ENCODE peak calls at places on chromosomes 11 and 22, in nine cellular contexts. One of them, this sample, is unnamed.
A peak's percentile ranks its signal among the peaks of the same experiment; 100 is the strongest.

GRCh38 chr11:25163421-25163820 is 666.6 kb downstream of the LUZP2 start:
- DNase-seq in GM12878: no peak
- DNase-seq in transverse colon: no peak
- DNase-seq in sigmoid colon: no peak
- DNase-seq in K562: no peak
- DNase-seq in ovary: no peak
- DNase-seq in spleen: no peak
- DNase-seq in IMR-90: peak; percentile 11
- DNase-seq in A549: no peak
- DNase-seq in this sample: no peak

GRCh38 chr11:43944761-43945311 is 2.4 kb downstream of the C11orf96 start:
- DNase-seq in K562: peak; percentile 87
- DNase-seq in ovary: peak; percentile 78
- DNase-seq in spleen: peak; percentile 91
- DNase-seq in transverse colon: peak; percentile 75
- DNase-seq in sigmoid colon: peak; percentile 86
- DNase-seq in GM12878: no peak
- DNase-seq in A549: peak; percentile 79
- DNase-seq in IMR-90: peak; percentile 27
- DNase-seq in this sample: peak; percentile 71

GRCh38 chr22:41482319-41482935 is 13.5 kb downstream of the ACO2 start:
- DNase-seq in ovary: no peak
- DNase-seq in K562: peak; percentile 26
- DNase-seq in A549: no peak
- DNase-seq in IMR-90: peak; percentile 71
- DNase-seq in sigmoid colon: no peak
- DNase-seq in spleen: no peak
- DNase-seq in GM12878: no peak
- DNase-seq in transverse colon: no peak
- DNase-seq in this sample: no peak

GRCh38 chr11:61795459-61795858 is 2.7 kb downstream of the FEN1 start:
- DNase-seq in transverse colon: no peak
- DNase-seq in K562: no peak
- DNase-seq in IMR-90: no peak
- DNase-seq in spleen: peak; percentile 58
- DNase-seq in GM12878: no peak
- DNase-seq in sigmoid colon: no peak
- DNase-seq in A549: no peak
- DNase-seq in ovary: no peak
- DNase-seq in this sample: no peak

GRCh38 chr11:15920856-15921629 is 435.3 kb downstream of the SOX6 start:
- DNase-seq in A549: no peak
- DNase-seq in K562: no peak
- DNase-seq in GM12878: no peak
- DNase-seq in spleen: peak; percentile 33
- DNase-seq in transverse colon: no peak
- DNase-seq in ovary: no peak
- DNase-seq in sigmoid colon: no peak
- DNase-seq in IMR-90: peak; percentile 8
- DNase-seq in this sample: no peak

GRCh38 chr11:6746086-6746618 is 25.6 kb downstream of the OR2AG2 start:
- DNase-seq in GM12878: peak; percentile 68
- DNase-seq in spleen: peak; percentile 82
- DNase-seq in ovary: no peak
- DNase-seq in IMR-90: no peak
- DNase-seq in K562: no peak
- DNase-seq in sigmoid colon: no peak
- DNase-seq in A549: no peak
- DNase-seq in transverse colon: peak; percentile 55
- DNase-seq in this sample: no peak

GRCh38 chr22:35961480-35961902 is 67.1 kb downstream of the RBFOX2 start:
- DNase-seq in IMR-90: peak; percentile 90
- DNase-seq in sigmoid colon: peak; percentile 80
- DNase-seq in A549: peak; percentile 7
- DNase-seq in transverse colon: no peak
- DNase-seq in GM12878: no peak
- DNase-seq in ovary: peak; percentile 43
- DNase-seq in spleen: no peak
- DNase-seq in K562: no peak
- DNase-seq in this sample: no peak

GRCh38 chr11:45771194-45771941 is 33.6 kb upstream of the SLC35C1 start:
- DNase-seq in ovary: peak; percentile 63
- DNase-seq in K562: peak; percentile 65
- DNase-seq in GM12878: no peak
- DNase-seq in transverse colon: peak; percentile 76
- DNase-seq in IMR-90: peak; percentile 38
- DNase-seq in A549: peak; percentile 66
- DNase-seq in spleen: peak; percentile 89
- DNase-seq in sigmoid colon: peak; percentile 78
- DNase-seq in this sample: peak; percentile 56

GRCh38 chr11:129846508-129847335 is 31.1 kb downstream of the TMEM45B start:
- DNase-seq in GM12878: peak; percentile 17
- DNase-seq in IMR-90: peak; percentile 92
- DNase-seq in A549: no peak
- DNase-seq in ovary: no peak
- DNase-seq in K562: no peak
- DNase-seq in sigmoid colon: no peak
- DNase-seq in spleen: no peak
- DNase-seq in transverse colon: peak; percentile 24
- DNase-seq in this sample: no peak

GRCh38 chr22:17264321-17265052 is 45.3 kb upstream of the ADA2 start:
- DNase-seq in IMR-90: peak; percentile 30
- DNase-seq in sigmoid colon: no peak
- DNase-seq in A549: no peak
- DNase-seq in ovary: peak; percentile 12
- DNase-seq in spleen: no peak
- DNase-seq in transverse colon: no peak
- DNase-seq in K562: no peak
- DNase-seq in GM12878: no peak
- DNase-seq in this sample: peak; percentile 19
- H3K4me1 ChIP-seq in IMR-90: no peaks in the 10 kb centered on the region
- H3K4me1 ChIP-seq in sigmoid colon: no peaks in the 10 kb centered on the region
- H3K4me1 ChIP-seq in A549: no peaks in the 10 kb centered on the region
- H3K4me1 ChIP-seq in ovary: peaks cover 3% of the 10 kb centered on the region
- H3K4me1 ChIP-seq in spleen: no peaks in the 10 kb centered on the region
- H3K4me1 ChIP-seq in transverse colon: peaks cover 54% of the 10 kb centered on the region
- H3K4me1 ChIP-seq in K562: no peaks in the 10 kb centered on the region
- H3K4me1 ChIP-seq in GM12878: peaks cover 3% of the 10 kb centered on the region
- H3K4me1 ChIP-seq in this sample: peaks cover 37% of the 10 kb centered on the region

GRCh38 chr22:42519544-42520237 is at the start of gene RRP7A:
- DNase-seq in GM12878: no peak
- DNase-seq in IMR-90: peak; percentile 54
- DNase-seq in sigmoid colon: peak; percentile 87
- DNase-seq in spleen: peak; percentile 96
- DNase-seq in A549: peak; percentile 67
- DNase-seq in transverse colon: peak; percentile 86
- DNase-seq in K562: peak; percentile 78
- DNase-seq in ovary: peak; percentile 81
- DNase-seq in this sample: peak; percentile 65
- TF ChIP-seq POLR2A in GM12878: peak; percentile 90
- TF ChIP-seq POLR2A in IMR-90: peak; percentile 79
- TF ChIP-seq POLR2A in sigmoid colon: peak; percentile 84
- TF ChIP-seq POLR2A in spleen: no peak
- TF ChIP-seq POLR2A in A549: peak; percentile 86
- TF ChIP-seq POLR2A in transverse colon: peak; percentile 83
- TF ChIP-seq POLR2A in K562: peak; percentile 65
- TF ChIP-seq POLR2A in ovary: peak; percentile 66
- TF ChIP-seq POLR2A in this sample: peak; percentile 76

GRCh38 chr22:29463487-29464088 is 16.4 kb upstream of the NEFH start:
- DNase-seq in sigmoid colon: no peak
- DNase-seq in A549: no peak
- DNase-seq in spleen: no peak
- DNase-seq in ovary: no peak
- DNase-seq in K562: no peak
- DNase-seq in IMR-90: no peak
- DNase-seq in transverse colon: no peak
- DNase-seq in GM12878: no peak
- DNase-seq in this sample: no peak
- H3K4me3 ChIP-seq in sigmoid colon: no peak overlapping the region
- H3K4me3 ChIP-seq in A549: no peak overlapping the region
- H3K4me3 ChIP-seq in spleen: no peak overlapping the region
- H3K4me3 ChIP-seq in ovary: no peak overlapping the region
- H3K4me3 ChIP-seq in K562: no peak overlapping the region
- H3K4me3 ChIP-seq in IMR-90: no peak overlapping the region
- H3K4me3 ChIP-seq in transverse colon: no peak overlapping the region
- H3K4me3 ChIP-seq in GM12878: no peak overlapping the region
- H3K4me3 ChIP-seq in this sample: no peak overlapping the region

GRCh38 chr11:66318576-66318970 is 1.7 kb upstream of the CD248 start:
- DNase-seq in spleen: no peak
- DNase-seq in sigmoid colon: no peak
- DNase-seq in ovary: no peak
- DNase-seq in transverse colon: no peak
- DNase-seq in IMR-90: no peak
- DNase-seq in GM12878: no peak
- DNase-seq in A549: no peak
- DNase-seq in K562: no peak
- DNase-seq in this sample: no peak
- H3K4me1 ChIP-seq in spleen: peaks cover 15% of the 10 kb centered on the region
- H3K4me1 ChIP-seq in sigmoid colon: peaks cover 53% of the 10 kb centered on the region
- H3K4me1 ChIP-seq in ovary: peaks cover 33% of the 10 kb centered on the region
- H3K4me1 ChIP-seq in transverse colon: peaks cover 33% of the 10 kb centered on the region
- H3K4me1 ChIP-seq in IMR-90: peaks cover 32% of the 10 kb centered on the region
- H3K4me1 ChIP-seq in GM12878: peaks cover 18% of the 10 kb centered on the region
- H3K4me1 ChIP-seq in A549: peaks cover 17% of the 10 kb centered on the region
- H3K4me1 ChIP-seq in K562: no peaks in the 10 kb centered on the region
- H3K4me1 ChIP-seq in this sample: peaks cover 9% of the 10 kb centered on the region

GRCh38 chr22:21567456-21568206 is at the start of gene UBE2L3:
- DNase-seq in A549: peak; percentile 55
- DNase-seq in transverse colon: peak; percentile 88
- DNase-seq in K562: peak; percentile 100
- DNase-seq in IMR-90: peak; percentile 74
- DNase-seq in sigmoid colon: peak; percentile 88
- DNase-seq in spleen: peak; percentile 96
- DNase-seq in ovary: peak; percentile 82
- DNase-seq in GM12878: no peak
- DNase-seq in this sample: peak; percentile 70
- TF ChIP-seq POLR2A in A549: peak; percentile 41
- TF ChIP-seq POLR2A in transverse colon: peak; percentile 50
- TF ChIP-seq POLR2A in K562: no peak
- TF ChIP-seq POLR2A in IMR-90: peak; percentile 91
- TF ChIP-seq POLR2A in sigmoid colon: no peak
- TF ChIP-seq POLR2A in spleen: no peak
- TF ChIP-seq POLR2A in ovary: peak; percentile 55
- TF ChIP-seq POLR2A in GM12878: peak; percentile 93
- TF ChIP-seq POLR2A in this sample: peak; percentile 55

DNA sequence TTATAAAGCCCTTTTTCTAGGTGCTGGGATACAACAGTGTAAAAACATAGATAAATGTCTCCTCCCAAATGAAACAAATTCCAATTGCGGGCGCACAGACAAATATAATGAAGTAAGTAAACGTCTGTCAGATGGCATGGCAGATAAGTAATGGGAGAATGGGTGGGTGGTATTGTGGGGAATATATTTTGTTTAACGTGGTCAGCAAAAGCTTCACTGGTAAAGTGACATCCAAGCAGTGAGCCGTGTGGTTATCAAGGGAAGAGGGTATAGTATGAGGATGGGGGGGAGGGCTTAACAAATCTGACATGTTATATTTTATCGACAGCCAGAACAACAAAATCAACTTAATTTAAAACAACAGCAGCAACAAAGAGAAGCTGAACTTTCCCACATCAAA is 1.2 kb downstream of the SVIP start:
- DNase-seq in transverse colon: no peak
- DNase-seq in ovary: no peak
- DNase-seq in GM12878: no peak
- DNase-seq in IMR-90: no peak
- DNase-seq in A549: no peak
- DNase-seq in K562: peak; percentile 18
- DNase-seq in spleen: no peak
- DNase-seq in sigmoid colon: no peak
- DNase-seq in this sample: no peak
- H3K4me3 ChIP-seq in transverse colon: no peak overlapping the region
- H3K4me3 ChIP-seq in ovary: peak overlapping the region; percentile 96
- H3K4me3 ChIP-seq in GM12878: peak overlapping the region; percentile 87
- H3K4me3 ChIP-seq in IMR-90: no peak overlapping the region
- H3K4me3 ChIP-seq in A549: peak overlapping the region; percentile 80
- H3K4me3 ChIP-seq in K562: peak overlapping the region; percentile 80
- H3K4me3 ChIP-seq in spleen: peak overlapping the region; percentile 90
- H3K4me3 ChIP-seq in sigmoid colon: no peak overlapping the region
- H3K4me3 ChIP-seq in this sample: peak overlapping the region; percentile 91

DNA sequence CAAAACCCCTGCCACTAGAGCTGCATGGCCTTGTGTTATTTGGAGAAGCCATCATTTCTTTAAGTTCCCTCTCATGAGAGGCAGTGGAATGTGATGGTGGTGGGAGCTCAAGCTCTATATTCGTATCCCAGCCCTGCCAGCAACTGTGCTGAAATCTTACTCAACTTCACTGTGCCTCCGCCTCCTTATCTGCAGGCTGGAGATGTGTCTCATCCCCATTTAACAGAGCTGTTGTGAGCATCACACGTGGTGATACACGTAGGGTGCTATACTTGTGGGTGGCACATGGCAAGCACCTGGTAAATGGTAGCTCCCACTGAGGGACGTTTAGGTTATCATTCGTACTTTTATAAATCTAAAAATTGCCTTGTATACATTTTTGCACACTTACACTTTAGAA is 23.1 kb downstream of the TNRC6B start:
- DNase-seq in transverse colon: no peak
- DNase-seq in spleen: no peak
- DNase-seq in K562: no peak
- DNase-seq in ovary: no peak
- DNase-seq in IMR-90: no peak
- DNase-seq in GM12878: no peak
- DNase-seq in A549: no peak
- DNase-seq in sigmoid colon: no peak
- DNase-seq in this sample: no peak
- H3K4me1 ChIP-seq in transverse colon: peaks cover 33% of the 10 kb centered on the region
- H3K4me1 ChIP-seq in spleen: peaks cover 25% of the 10 kb centered on the region
- H3K4me1 ChIP-seq in K562: peaks cover 25% of the 10 kb centered on the region
- H3K4me1 ChIP-seq in ovary: peaks cover 18% of the 10 kb centered on the region
- H3K4me1 ChIP-seq in IMR-90: peaks cover 25% of the 10 kb centered on the region
- H3K4me1 ChIP-seq in GM12878: peaks cover 46% of the 10 kb centered on the region
- H3K4me1 ChIP-seq in A549: peaks cover 9% of the 10 kb centered on the region
- H3K4me1 ChIP-seq in sigmoid colon: peaks cover 76% of the 10 kb centered on the region
- H3K4me1 ChIP-seq in this sample: peaks cover 92% of the 10 kb centered on the region

DNA sequence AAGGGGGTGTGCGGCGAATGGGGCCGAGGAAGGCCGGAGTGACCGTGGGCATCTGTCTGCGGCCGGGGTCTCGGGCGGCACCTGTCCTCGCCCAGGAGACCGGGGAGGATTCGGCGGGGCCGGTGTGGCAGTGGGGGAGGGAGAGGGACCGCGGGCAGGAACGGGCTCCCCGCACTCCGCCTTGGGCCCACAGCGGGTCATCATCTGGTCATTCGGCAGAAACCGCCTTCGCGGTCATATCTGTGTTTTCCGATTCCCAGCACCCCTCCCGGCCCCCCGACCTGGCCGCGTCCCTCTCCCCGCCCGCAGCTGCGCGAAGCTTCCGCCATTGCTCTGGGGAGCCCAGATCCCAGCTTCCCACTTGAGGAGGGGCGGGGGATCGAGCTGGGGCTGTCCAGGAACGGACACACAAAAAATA is 824 bp upstream of the CBX6 start:
- DNase-seq in transverse colon: peak; percentile 41
- DNase-seq in sigmoid colon: peak; percentile 89
- DNase-seq in ovary: peak; percentile 79
- DNase-seq in GM12878: no peak
- DNase-seq in A549: peak; percentile 59
- DNase-seq in IMR-90: peak; percentile 32
- DNase-seq in spleen: peak; percentile 87
- DNase-seq in K562: peak; percentile 64
- DNase-seq in this sample: peak; percentile 44
- TF ChIP-seq POLR2A in transverse colon: no peak
- TF ChIP-seq POLR2A in sigmoid colon: no peak
- TF ChIP-seq POLR2A in ovary: peak; percentile 45
- TF ChIP-seq POLR2A in GM12878: peak; percentile 14
- TF ChIP-seq POLR2A in A549: peak; percentile 62
- TF ChIP-seq POLR2A in IMR-90: no peak
- TF ChIP-seq POLR2A in spleen: no peak
- TF ChIP-seq POLR2A in K562: no peak
- TF ChIP-seq POLR2A in this sample: no peak

GRCh38 chr11:68843703-68844312 is 2.1 kb upstream of the CPT1A start:
- DNase-seq in K562: no peak
- DNase-seq in spleen: peak; percentile 96
- DNase-seq in sigmoid colon: peak; percentile 84
- DNase-seq in transverse colon: peak; percentile 95
- DNase-seq in IMR-90: no peak
- DNase-seq in A549: no peak
- DNase-seq in ovary: peak; percentile 56
- DNase-seq in GM12878: no peak
- DNase-seq in this sample: no peak
- H3K4me3 ChIP-seq in K562: no peak overlapping the region
- H3K4me3 ChIP-seq in spleen: peak overlapping the region; percentile 98
- H3K4me3 ChIP-seq in sigmoid colon: peak overlapping the region; percentile 13
- H3K4me3 ChIP-seq in transverse colon: peak overlapping the region; percentile 57
- H3K4me3 ChIP-seq in IMR-90: no peak overlapping the region
- H3K4me3 ChIP-seq in A549: no peak overlapping the region
- H3K4me3 ChIP-seq in ovary: peak overlapping the region; percentile 66
- H3K4me3 ChIP-seq in GM12878: peak overlapping the region; percentile 85
- H3K4me3 ChIP-seq in this sample: peak overlapping the region; percentile 50

This sample was measured in gastrocnemius medialis.